ENCODE peak calls at places on chromosomes 6 and 20, in four cellular contexts. K is A549, B is HepG2, G is K562. O is an unnamed sample.

GRCh38 chr6:156010-156409 is 136.3 kb upstream of the DUSP22 start:
- DNase-seq in K (no peak), B (no peak), G (no peak), O (no peak)

GRCh38 chr6:26322645-26323482 is 42.1 kb upstream of the BTN3A2 start:
- DNase-seq in K (no peak), B (peak), G (peak), O (peak)

GRCh38 chr20:64065062-64065972 is 2.3 kb downstream of the TCEA2 start:
- DNase-seq in K (no peak), B (no peak), G (no peak), O (no peak)

GRCh38 chr6:79377047-79377446 is 142.6 kb upstream of the HMGN3 start:
- DNase-seq in K (no peak), B (no peak), G (no peak), O (no peak)

GRCh38 chr20:54407446-54407845 is 67.9 kb upstream of the DOK5 start:
- DNase-seq in K (no peak), B (no peak), G (no peak), O (no peak)

GRCh38 chr20:63126876-63127699 is 88.8 kb downstream of the YTHDF1 start:
- DNase-seq in K (no peak), B (no peak), G (no peak), O (peak)

GRCh38 chr6:36851632-36852031 is 12.4 kb upstream of the CPNE5 start:
- DNase-seq in K (no peak), B (no peak), G (no peak), O (no peak)

GRCh38 chr6:31572041-31572911 is at the start of gene LTA:
- DNase-seq in K (no peak), B (no peak), G (no peak), O (no peak)

GRCh38 chr6:41531591-41532582 is 14.3 kb upstream of the FOXP4 start:
- DNase-seq in K (no peak), B (no peak), G (no peak), O (no peak)

GRCh38 chr6:25726122-25726911 is 28.2 kb upstream of the SLC17A4 start:
- DNase-seq in K (no peak), B (no peak), G (peak), O (no peak)

GRCh38 chr6:131393433-131393832 is 179.6 kb upstream of the ARG1 start:
- DNase-seq in K (no peak), B (no peak), G (no peak), O (no peak)

GRCh38 chr20:4076671-4077070 is 61.3 kb upstream of the RNF24 start:
- DNase-seq in K (no peak), B (no peak), G (no peak), O (no peak)

GRCh38 chr20:22808628-22809027 is 224.3 kb upstream of the FOXA2 start:
- DNase-seq in K (no peak), B (no peak), G (no peak), O (no peak)

GRCh38 chr6:157893238-157893637 is 70.2 kb downstream of the SNX9 start:
- DNase-seq in K (no peak), B (no peak), G (no peak), O (no peak)

GRCh38 chr20:53934421-53935352 is 135.7 kb downstream of the BCAS1 start:
- DNase-seq in K (no peak), B (no peak), G (peak), O (no peak)

GRCh38 chr6:31158140-31158862 is at the start of gene TCF19:
- DNase-seq in K (peak), B (peak), G (peak), O (peak)

GRCh38 chr6:54098450-54099044 is 12.7 kb upstream of the MLIP start:
- DNase-seq in K (no peak), B (peak), G (no peak), O (no peak)
- TF ChIP-seq HMGXB4 in K (no peak), B (no peak), G (no peak), O (no peak)

GRCh38 chr6:53306819-53307347 is 41.9 kb downstream of the ELOVL5 start:
- DNase-seq in K (no peak), B (peak), G (no peak), O (no peak)
- TF ChIP-seq HMGXB4 in K (no peak), B (no peak), G (no peak), O (no peak)

GRCh38 chr6:52641388-52641787 is 29.5 kb upstream of the TMEM14A start:
- DNase-seq in K (no peak), B (no peak), G (no peak), O (no peak)

GRCh38 chr6:52640170-52640569 is 30.7 kb upstream of the TMEM14A start:
- DNase-seq in K (no peak), B (peak), G (no peak), O (no peak)

GRCh38 chr6:52640916-52641315 is 30.0 kb upstream of the TMEM14A start:
- DNase-seq in K (no peak), B (no peak), G (no peak), O (no peak)

GRCh38 chr6:52641826-52642225 is 29.1 kb upstream of the TMEM14A start:
- DNase-seq in K (no peak), B (no peak), G (no peak), O (no peak)

GRCh38 chr6:52639493-52639892 is 31.4 kb upstream of the TMEM14A start:
- DNase-seq in K (no peak), B (no peak), G (no peak), O (no peak)
- TF ChIP-seq HMGXB4 in K (no peak), B (no peak), G (no peak), O (no peak)

GRCh38 chr6:43942616-43943015 is 172.6 kb downstream of the VEGFA start:
- DNase-seq in K (no peak), B (no peak), G (no peak), O (no peak)
- TF ChIP-seq HMGXB4 in K (no peak), B (no peak), G (no peak), O (no peak)

GRCh38 chr6:154307696-154308425 is 48.7 kb downstream of the IPCEF1 start:
- DNase-seq in K (no peak), B (no peak), G (no peak), O (no peak)
- TF ChIP-seq HMGXB4 in K (no peak), B (no peak), G (no peak), O (no peak)

DNA sequence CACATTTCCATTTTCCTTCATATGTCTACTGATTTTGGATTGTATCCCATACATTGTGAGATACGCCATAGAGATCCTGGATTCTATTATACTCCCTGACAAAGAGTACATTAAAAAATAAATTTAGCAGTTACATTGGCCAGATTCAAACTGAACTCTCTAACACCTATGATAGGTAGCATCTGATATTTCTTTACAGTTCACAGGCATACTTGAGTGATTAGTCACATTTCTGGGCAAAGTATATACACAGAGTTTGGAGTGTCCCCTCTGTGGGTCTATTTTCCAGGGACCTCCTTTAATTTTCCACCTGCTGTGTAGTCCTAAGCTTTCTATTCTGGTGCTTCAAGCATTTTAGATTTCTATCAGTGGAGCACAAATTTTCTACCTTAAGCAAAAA is 96.4 kb downstream of the TBC1D32 start:
- DNase-seq in K (no peak), B (no peak), G (no peak), O (no peak)
- TF ChIP-seq HMGXB4 in K (no peak), B (no peak), G (no peak), O (no peak)

O was measured in WTC11.